ENCODE peak calls at places on chromosomes 2 and 18, in eight cellular contexts. R is heart right ventricle, C is sigmoid colon, K is body of pancreas, I is left ventricle myocardium inferior, F is right lobe of liver, Y is adrenal gland, S is transverse colon. G is an unnamed sample.

GRCh38 chr2:72367530-72368225 is 220.0 kb upstream of the CYP26B1 start:
- DNase-seq in I (peak; percentile 43), C (no peak), K (peak; percentile 55), S (peak; percentile 11), R (peak; percentile 24), F (peak; percentile 50), Y (peak; percentile 83), G (peak; percentile 51)

GRCh38 chr2:222320441-222321395 is 21.9 kb upstream of the PAX3 start:
- DNase-seq in R (peak; percentile 37), C (no peak), Y (peak; percentile 51), K (no peak), S (no peak), I (peak; percentile 59), F (peak; percentile 25), G (no peak)

GRCh38 chr2:205948496-205948837 is 137.5 kb downstream of the INO80D start:
- DNase-seq in K (no peak), I (no peak), Y (no peak), S (no peak), C (no peak), R (no peak), F (no peak), G (no peak)

GRCh38 chr18:44586782-44587524 is 93.7 kb upstream of the SETBP1 start:
- DNase-seq in R (no peak), C (peak; percentile 77), I (no peak), F (no peak), Y (no peak), S (no peak), K (no peak), G (peak; percentile 16)

GRCh38 chr18:58581265-58581664 is 47.6 kb downstream of the ALPK2 start:
- DNase-seq in K (no peak), S (no peak), R (no peak), I (no peak), Y (no peak), F (no peak), C (no peak), G (no peak)

GRCh38 chr2:178859760-178860159 is 52.5 kb upstream of the TTN start:
- DNase-seq in Y (no peak), C (no peak), R (no peak), S (no peak), K (no peak), F (no peak), I (no peak), G (no peak)

GRCh38 chr2:185618630-185619029 is 120.0 kb upstream of the FSIP2 start:
- DNase-seq in S (no peak), Y (no peak), F (no peak), I (no peak), C (no peak), R (no peak), K (no peak), G (no peak)

GRCh38 chr2:221896505-221897151 is 324.5 kb upstream of the EPHA4 start:
- DNase-seq in Y (no peak), R (peak; percentile 10), S (no peak), F (no peak), K (no peak), C (no peak), I (peak; percentile 30), G (no peak)

GRCh38 chr18:23331091-23331920 is 121.8 kb upstream of the RIOK3 start:
- DNase-seq in F (no peak), C (no peak), I (no peak), K (peak; percentile 59), R (no peak), Y (no peak), S (no peak), G (peak; percentile 84)

GRCh38 chr2:158688722-158689121 is 106.4 kb upstream of the DAPL1 start:
- DNase-seq in K (no peak), I (no peak), S (no peak), F (no peak), R (no peak), C (no peak), Y (no peak), G (no peak)

GRCh38 chr2:129717560-129718128 is 261.8 kb upstream of the RAB6C start:
- DNase-seq in C (no peak), K (no peak), F (no peak), I (no peak), S (peak; percentile 17), R (no peak), Y (no peak), G (no peak)

GRCh38 chr18:73006331-73006730 is 138.5 kb upstream of the NETO1 start:
- DNase-seq in K (no peak), I (no peak), S (no peak), C (no peak), R (no peak), Y (no peak), F (no peak), G (no peak)

GRCh38 chr2:3738454-3738853 is 35.1 kb downstream of the DCDC2C start:
- DNase-seq in S (no peak), I (no peak), F (no peak), C (no peak), Y (no peak), R (no peak), K (no peak), G (no peak)

GRCh38 chr2:232960862-232961261 is 52.2 kb downstream of the NGEF start:
- DNase-seq in I (no peak), K (no peak), R (no peak), S (no peak), C (no peak), F (no peak), Y (no peak), G (no peak)

GRCh38 chr2:177249038-177249437 is 15.5 kb downstream of the NFE2L2 start:
- DNase-seq in R (no peak), S (no peak), Y (no peak), K (no peak), I (no peak), F (no peak), C (no peak), G (no peak)

GRCh38 chr2:220163486-220163885 is 536.1 kb downstream of the SLC4A3 start:
- DNase-seq in F (no peak), R (no peak), K (no peak), C (no peak), I (no peak), Y (no peak), S (no peak), G (no peak)

DNA sequence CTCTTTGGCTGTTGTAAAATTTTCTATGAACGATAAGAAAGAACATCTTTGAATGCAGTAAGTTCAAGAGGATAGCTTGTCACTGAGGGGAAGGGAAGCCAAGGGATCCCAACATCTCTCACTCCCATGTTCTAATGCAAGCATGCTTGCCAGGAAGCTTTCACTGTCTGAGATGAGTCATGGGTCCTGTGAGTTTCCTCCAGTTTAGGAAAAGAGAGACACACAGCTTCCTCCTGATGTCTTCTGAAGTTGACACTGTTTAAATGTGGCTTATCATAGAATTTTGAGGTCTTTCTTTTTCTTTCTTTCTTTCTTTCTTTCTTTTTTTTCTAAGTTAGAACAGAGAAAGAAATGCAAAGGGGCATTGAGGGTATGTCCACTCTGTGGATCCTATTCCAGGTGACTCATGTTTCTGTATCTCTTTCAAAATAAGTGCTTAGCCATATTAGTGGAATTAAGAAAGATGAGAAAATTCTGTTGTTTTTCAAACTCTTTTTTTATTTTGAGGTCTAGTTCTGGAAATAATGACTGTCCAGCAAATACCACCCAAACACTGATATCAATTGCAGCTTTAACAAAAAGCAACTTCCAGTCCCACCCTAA is 146.6 kb downstream of the RDH14 start:
- DNase-seq in F (no peak), K (peak; percentile 27), I (no peak), Y (peak; percentile 33), C (peak; percentile 76), S (no peak), R (no peak), G (no peak)
- H3K27ac ChIP-seq in F (no peak overlapping the region), K (no peak overlapping the region), I (peak overlapping the region; percentile 35), Y (no peak overlapping the region), C (peak overlapping the region; percentile 55), S (peak overlapping the region; percentile 47), R (peak overlapping the region; percentile 8), G (no peak overlapping the region)

GRCh38 chr2:27956895-27957294 is 66.4 kb downstream of the BABAM2 start:
- DNase-seq in S (no peak), F (no peak), I (no peak), K (no peak), C (no peak), Y (no peak), R (no peak), G (no peak)

GRCh38 chr2:27953077-27953476 is 62.5 kb downstream of the BABAM2 start:
- DNase-seq in S (no peak), F (no peak), I (no peak), C (no peak), Y (no peak), R (no peak), K (no peak), G (no peak)

GRCh38 chr2:27955762-27956161 is 65.2 kb downstream of the BABAM2 start:
- DNase-seq in Y (no peak), C (no peak), S (no peak), F (no peak), K (no peak), I (no peak), R (no peak), G (no peak)

GRCh38 chr2:27954261-27954673 is 63.7 kb downstream of the BABAM2 start:
- DNase-seq in S (peak; percentile 22), F (no peak), C (no peak), K (no peak), Y (no peak), I (no peak), R (no peak), G (no peak)

GRCh38 chr2:27954771-27955384 is 64.3 kb downstream of the BABAM2 start:
- DNase-seq in R (no peak), S (peak; percentile 27), I (no peak), C (peak; percentile 80), Y (peak; percentile 72), K (peak; percentile 59), F (no peak), G (peak; percentile 31)
- TF ChIP-seq CTCF in R (peak; percentile 48), S (no peak), I (peak; percentile 52), C (peak; percentile 32), Y (peak; percentile 42), K (no peak), F (peak; percentile 27), G (no peak)

GRCh38 chr2:237701859-237702370 is 74.5 kb downstream of the LRRFIP1 start:
- DNase-seq in F (no peak), Y (no peak), I (no peak), C (no peak), R (no peak), S (no peak), K (no peak), G (no peak)
- H3K4me3 ChIP-seq in F (no peak overlapping the region), Y (no peak overlapping the region), I (peak overlapping the region; percentile 48), C (no peak overlapping the region), R (peak overlapping the region; percentile 3), S (no peak overlapping the region), K (no peak overlapping the region), G (no peak overlapping the region)

DNA sequence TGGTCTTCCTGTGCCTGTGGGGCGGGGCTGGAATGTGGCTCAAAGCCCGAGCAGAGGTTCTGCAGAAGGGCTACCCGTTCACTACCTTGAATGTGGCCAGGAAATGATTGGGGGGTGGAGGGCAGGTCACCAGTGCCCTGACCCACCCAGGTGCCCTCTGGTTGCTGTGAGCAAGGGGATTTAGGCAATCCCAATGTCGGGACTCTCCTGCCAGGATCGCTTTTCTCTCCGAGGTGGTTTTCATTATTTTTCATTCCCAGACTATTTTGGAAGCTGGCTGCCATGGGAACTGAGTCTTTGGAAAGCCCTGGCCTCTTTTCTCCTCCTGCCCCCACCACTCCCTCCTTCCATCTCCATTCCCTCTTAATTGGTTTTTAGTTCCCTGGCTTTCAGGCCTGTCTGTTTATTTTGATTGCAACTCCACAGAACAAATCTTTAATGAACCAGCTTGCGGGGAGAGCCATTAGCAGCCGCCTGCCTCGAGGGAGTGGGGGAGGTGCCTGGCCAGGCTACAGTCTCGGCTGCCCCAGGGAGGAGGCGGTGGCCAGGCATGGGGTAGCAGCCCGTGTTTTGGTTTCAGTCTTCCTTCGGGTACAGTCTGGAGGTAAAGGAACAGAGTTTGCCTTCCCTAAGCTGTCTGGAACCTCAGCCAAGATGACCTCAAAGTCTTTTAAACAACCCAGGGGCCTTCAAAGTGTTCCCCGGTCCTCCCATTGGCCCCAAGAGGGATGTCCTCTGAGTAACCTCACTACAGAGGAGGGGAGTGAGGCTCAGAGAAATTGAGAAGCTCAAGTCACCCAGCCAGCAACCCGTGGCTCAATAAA is 114.4 kb upstream of the HAAO start:
- DNase-seq in K (peak; percentile 45), S (peak; percentile 55), F (no peak), Y (no peak), R (peak; percentile 73), C (peak; percentile 82), I (peak; percentile 70), G (no peak)
- H3K27ac ChIP-seq in K (no peak overlapping the region), S (peak overlapping the region; percentile 80), F (peak overlapping the region; percentile 21), Y (peak overlapping the region; percentile 71), R (peak overlapping the region; percentile 92), C (peak overlapping the region; percentile 86), I (peak overlapping the region; percentile 88), G (peak overlapping the region; percentile 72)

G was measured in prostate gland.